ENCODE peak calls at places on chromosomes 3 and 15, in six cellular contexts. G, Y, U, D, W and J are unnamed samples.

GRCh38 chr15:95760508-95760907 is 570.0 kb upstream of the NR2F2 start:
- DNase-seq in G (peak; percentile 69), Y (no peak), U (peak; percentile 54), D (peak; percentile 16), W (no peak), J (peak; percentile 24)

GRCh38 chr15:52262364-52262763 is 33.2 kb downstream of the MYO5C start:
- DNase-seq in G (no peak), Y (no peak), U (peak; percentile 18), D (no peak), W (no peak), J (peak; percentile 19)

GRCh38 chr3:150309557-150309956 is 98.5 kb upstream of the TSC22D2 start:
- DNase-seq in G (no peak), Y (peak; percentile 84), U (no peak), D (peak; percentile 89), W (no peak), J (peak; percentile 47)

GRCh38 chr3:175668300-175668699 is 809.2 kb downstream of the NAALADL2 start:
- DNase-seq in G (no peak), Y (peak; percentile 16), U (no peak), D (no peak), W (no peak), J (no peak)

GRCh38 chr15:34116620-34117019 is 14.7 kb downstream of the PGBD4 start:
- DNase-seq in G (no peak), Y (no peak), U (no peak), D (peak; percentile 88), W (no peak), J (no peak)

GRCh38 chr3:108835101-108835500 is 12.5 kb downstream of the TRAT1 start:
- DNase-seq in G (no peak), Y (no peak), U (no peak), D (no peak), W (no peak), J (no peak)

GRCh38 chr3:69174871-69175737 is 52.7 kb upstream of the LMOD3 start:
- DNase-seq in G (no peak), Y (no peak), U (no peak), D (peak; percentile 74), W (no peak), J (peak; percentile 55)

GRCh38 chr3:43187836-43188479 is 82.1 kb upstream of the POMGNT2 start:
- DNase-seq in G (no peak), Y (no peak), U (no peak), D (no peak), W (no peak), J (no peak)

GRCh38 chr3:49359623-49360022 is 1.5 kb upstream of the GPX1 start:
- DNase-seq in G (no peak), Y (peak; percentile 56), U (no peak), D (no peak), W (no peak), J (peak; percentile 52)

GRCh38 chr3:72950801-72951200 is 45.8 kb upstream of the PPP4R2 start:
- DNase-seq in G (no peak), Y (no peak), U (no peak), D (no peak), W (no peak), J (no peak)

GRCh38 chr3:169604568-169604967 is 58.9 kb downstream of the MECOM start:
- DNase-seq in G (peak; percentile 36), Y (no peak), U (no peak), D (no peak), W (no peak), J (no peak)
- H2AFZ ChIP-seq in G (no peak overlapping the region), Y (no peak overlapping the region), U (no peak overlapping the region), D (no peak overlapping the region), W (peak overlapping the region; percentile 77), J (no peak overlapping the region)

GRCh38 chr3:7752005-7752404 is 749.6 kb upstream of the LMCD1 start:
- DNase-seq in G (no peak), Y (no peak), U (no peak), D (no peak), W (no peak), J (no peak)
- H4K8ac ChIP-seq in G (no peak overlapping the region), Y (no peak overlapping the region), U (no peak overlapping the region), D (no peak overlapping the region), W (no peak overlapping the region), J (no peak overlapping the region)

GRCh38 chr3:25283596-25283995 is 144.5 kb upstream of the RARB start:
- DNase-seq in G (no peak), Y (no peak), U (no peak), D (no peak), W (no peak), J (no peak)
- H3K23ac ChIP-seq in G (no peak overlapping the region), Y (no peak overlapping the region), U (no peak overlapping the region), D (no peak overlapping the region), W (no peak overlapping the region), J (no peak overlapping the region)

GRCh38 chr15:67826717-67827560 is 1.6 kb downstream of the SKOR1 start:
- DNase-seq in G (no peak), Y (no peak), U (no peak), D (no peak), W (no peak), J (no peak)

GRCh38 chr15:67828969-67829646 is 3.8 kb downstream of the SKOR1 start:
- DNase-seq in G (no peak), Y (no peak), U (no peak), D (no peak), W (no peak), J (no peak)

GRCh38 chr15:67829647-67830504 is 4.6 kb downstream of the SKOR1 start:
- DNase-seq in G (no peak), Y (no peak), U (no peak), D (no peak), W (no peak), J (no peak)

GRCh38 chr15:67827561-67828378 is 2.5 kb downstream of the SKOR1 start:
- DNase-seq in G (peak; percentile 54), Y (no peak), U (no peak), D (no peak), W (no peak), J (no peak)

DNA sequence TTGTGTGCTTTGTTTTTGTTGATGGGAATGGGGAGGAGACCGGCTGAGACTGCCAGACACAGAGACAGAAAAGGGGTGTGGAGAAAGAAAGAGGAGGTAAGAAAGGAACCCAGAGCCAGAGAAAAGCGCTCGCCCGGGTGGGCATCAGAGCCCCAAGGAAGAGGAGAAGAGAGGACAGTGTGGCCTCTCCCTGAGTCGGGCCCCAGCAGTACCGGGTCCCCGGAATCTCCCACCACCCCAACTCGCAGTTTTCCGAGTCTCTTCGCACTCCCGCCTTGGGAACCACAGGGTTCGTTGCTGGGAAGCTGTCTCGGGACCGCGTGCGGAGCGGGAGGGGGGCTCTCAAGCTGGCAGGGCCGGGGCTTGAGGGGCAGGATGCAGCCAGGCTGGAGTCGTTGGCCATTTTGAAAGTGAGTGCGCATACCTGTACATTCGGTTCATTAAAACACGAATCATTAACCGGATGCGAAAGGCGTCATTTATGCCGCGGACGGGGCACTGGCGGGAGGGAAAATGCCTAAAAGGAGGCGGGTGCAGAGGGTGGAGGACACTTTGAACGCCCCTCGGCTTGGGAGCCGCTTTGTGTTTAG is 3.2 kb downstream of the SKOR1 start:
- DNase-seq in G (no peak), Y (no peak), U (no peak), D (no peak), W (no peak), J (no peak)
- H2AFZ ChIP-seq in G (no peak overlapping the region), Y (no peak overlapping the region), U (peak overlapping the region; percentile 58), D (no peak overlapping the region), W (no peak overlapping the region), J (no peak overlapping the region)